ENCODE peak calls at places on chromosomes 1 and 21, in five cellular contexts. X, J, H, E and T are unnamed samples.

GRCh38 chr1:167250482-167250881 is 29.8 kb downstream of the POU2F1 start:
- DNase-seq in H (no peak), E (no peak), J (no peak), X (no peak), T (no peak)

GRCh38 chr1:17233675-17234074 is 15.2 kb upstream of the PADI3 start:
- DNase-seq in E (peak; percentile 78), H (no peak), X (peak; percentile 94), J (no peak), T (no peak)

GRCh38 chr1:182641561-182641960 is 37.4 kb upstream of the RGS16 start:
- DNase-seq in J (no peak), E (no peak), X (no peak), H (no peak), T (no peak)

GRCh38 chr1:218668151-218668550 is 323.0 kb downstream of the TGFB2 start:
- DNase-seq in X (no peak), E (no peak), J (no peak), H (no peak), T (no peak)

GRCh38 chr1:86356247-86356646 is 39.9 kb downstream of the ODF2L start:
- DNase-seq in X (peak; percentile 10), J (no peak), H (no peak), E (no peak), T (no peak)

GRCh38 chr1:159774465-159774864 is 6.3 kb upstream of the DUSP23 start:
- DNase-seq in E (no peak), J (no peak), H (no peak), X (no peak), T (no peak)

GRCh38 chr1:190478193-190479007 is 736 bp upstream of the BRINP3 start:
- DNase-seq in X (peak; percentile 37), H (no peak), J (no peak), E (peak; percentile 16), T (no peak)

GRCh38 chr1:206851611-206852010 is 13.8 kb upstream of the IL20 start:
- DNase-seq in E (no peak), J (no peak), X (peak; percentile 44), H (no peak), T (no peak)

GRCh38 chr1:6075747-6076146 is 30.1 kb downstream of the KCNAB2 start:
- DNase-seq in E (no peak), J (no peak), X (no peak), H (no peak), T (no peak)

GRCh38 chr1:175250027-175250426 is 57.5 kb upstream of the KIAA0040 start:
- DNase-seq in J (no peak), X (no peak), E (no peak), H (no peak), T (no peak)

GRCh38 chr1:21254335-21254951 is 35.8 kb downstream of the ECE1 start:
- DNase-seq in H (no peak), X (peak; percentile 33), E (peak; percentile 57), J (no peak), T (no peak)

GRCh38 chr1:103180660-103181059 is 72.3 kb upstream of the COL11A1 start:
- DNase-seq in H (no peak), X (peak; percentile 72), E (no peak), J (no peak), T (no peak)

GRCh38 chr1:94701796-94702439 is 118.2 kb upstream of the SLC44A3 start:
- DNase-seq in J (no peak), X (no peak), H (no peak), E (no peak), T (no peak)

GRCh38 chr1:3136532-3136931 is 67.5 kb downstream of the PRDM16 start:
- DNase-seq in E (no peak), J (no peak), X (no peak), H (no peak), T (no peak)

GRCh38 chr21:34073749-34074282 is 438 bp downstream of the MRPS6 start:
- DNase-seq in E (peak; percentile 66), J (no peak), X (no peak), H (peak; percentile 19), T (no peak)

GRCh38 chr1:90730247-90731022 is 13.3 kb upstream of the BARHL2 start:
- DNase-seq in H (peak; percentile 30), X (peak; percentile 9), E (no peak), J (no peak), T (no peak)

GRCh38 chr1:20069932-20070331 is at the start of gene PLA2G5:
- DNase-seq in E (peak; percentile 91), H (no peak), X (peak; percentile 18), J (no peak), T (no peak)

GRCh38 chr1:205355054-205355453 is 1.7 kb downstream of the KLHDC8A start:
- DNase-seq in J (no peak), X (no peak), E (no peak), H (no peak), T (no peak)

GRCh38 chr1:184160236-184160635 is 108.7 kb downstream of the TSEN15 start:
- DNase-seq in J (no peak), X (peak; percentile 90), H (no peak), E (no peak), T (no peak)

GRCh38 chr1:25538165-25538860 is 5.1 kb upstream of the LDLRAP1 start:
- DNase-seq in E (no peak), H (no peak), X (no peak), J (no peak), T (no peak)

GRCh38 chr21:41877901-41878830 is 978 bp downstream of the PRDM15 start:
- DNase-seq in H (peak; percentile 38), E (no peak), J (peak; percentile 17), X (peak; percentile 75), T (no peak)

DNA sequence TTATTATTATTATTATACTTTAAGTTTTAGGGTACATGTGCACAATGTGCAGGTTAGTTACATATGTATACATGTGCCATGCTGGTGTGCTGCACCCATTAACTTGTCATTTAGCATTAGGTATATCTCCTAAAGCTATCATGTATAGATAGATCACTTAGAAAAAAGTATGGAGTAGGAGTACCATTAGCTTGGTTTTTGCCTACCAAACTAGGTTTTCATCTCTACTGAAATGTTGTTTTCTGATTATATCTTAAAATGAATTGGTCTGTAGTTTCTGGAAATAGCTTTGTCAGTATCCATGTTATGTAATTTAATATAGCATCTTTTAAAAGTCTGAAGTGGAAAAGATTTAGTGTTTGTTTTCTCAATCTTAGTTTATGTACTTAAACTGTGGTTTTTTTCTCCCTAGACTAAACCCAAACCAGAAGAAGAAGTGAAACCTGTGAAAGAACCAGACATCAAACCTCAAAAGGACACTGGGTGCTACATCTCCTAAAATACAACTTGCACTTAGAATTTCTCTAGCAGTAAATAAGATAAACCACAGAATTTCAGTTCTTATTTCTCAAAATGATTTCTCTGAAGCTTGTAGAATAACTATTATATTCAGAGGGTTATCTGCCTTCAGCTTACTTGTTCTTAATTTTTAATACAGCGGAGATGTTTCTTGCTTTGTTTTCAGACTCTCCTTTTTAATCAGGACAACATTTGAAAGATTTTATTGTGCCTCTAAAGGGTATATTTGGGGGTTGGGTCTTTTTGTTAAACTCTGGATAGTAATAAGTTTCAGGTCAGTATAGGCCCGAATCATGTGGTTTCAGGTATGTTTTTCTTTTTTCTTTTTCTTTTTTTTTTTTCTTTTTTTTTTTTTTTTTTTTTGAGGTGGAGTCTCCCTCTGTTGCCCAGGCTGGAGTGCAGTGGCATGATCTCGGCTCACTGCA is 4.5 kb upstream of the FAM177B start:
- DNase-seq in X (no peak), H (no peak), E (no peak), J (no peak), T (no peak)
- H3K27ac ChIP-seq in X (no peak overlapping the region), H (no peak overlapping the region), E (no peak overlapping the region), J (no peak overlapping the region), T (no peak overlapping the region)

GRCh38 chr1:38474738-38475623 is 384.6 kb downstream of the RRAGC start:
- DNase-seq in H (no peak), J (no peak), X (no peak), E (no peak), T (no peak)
- H3K4me3 ChIP-seq in H (no peak overlapping the region), J (no peak overlapping the region), X (no peak overlapping the region), E (no peak overlapping the region), T (no peak overlapping the region)

GRCh38 chr1:26844389-26844788 is 17.9 kb downstream of the ZDHHC18 start:
- DNase-seq in H (no peak), J (no peak), E (no peak), X (no peak), T (no peak)

GRCh38 chr1:26838474-26839338 is 12.2 kb downstream of the ZDHHC18 start:
- DNase-seq in J (no peak), X (no peak), H (peak; percentile 53), E (no peak), T (no peak)

GRCh38 chr1:26839779-26840178 is 13.3 kb downstream of the ZDHHC18 start:
- DNase-seq in X (no peak), E (no peak), J (no peak), H (no peak), T (no peak)

GRCh38 chr1:26833432-26834405 is 7.2 kb downstream of the ZDHHC18 start:
- DNase-seq in X (no peak), E (peak; percentile 40), H (peak; percentile 91), J (peak; percentile 87), T (peak; percentile 96)

DNA sequence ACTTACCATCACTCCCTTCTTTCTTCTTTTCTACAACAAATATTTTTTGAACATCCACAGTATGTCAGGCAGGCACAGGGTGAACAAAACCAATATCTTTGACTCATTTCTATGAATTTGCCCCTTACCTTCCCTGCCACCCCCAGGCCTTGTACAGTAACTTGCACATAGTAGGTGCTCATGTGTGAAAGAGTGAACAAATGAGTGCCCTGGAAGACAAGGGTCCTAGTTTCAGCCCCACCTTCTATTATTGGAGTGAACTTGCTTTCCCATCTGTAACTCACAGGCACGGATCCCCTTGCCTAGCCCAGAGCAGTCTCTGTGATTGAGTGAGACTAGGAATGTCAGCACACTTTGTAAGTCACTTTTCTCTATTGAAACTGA is 12.8 kb downstream of the ZDHHC18 start:
- DNase-seq in X (no peak), E (no peak), H (no peak), J (no peak), T (no peak)
- H3K27ac ChIP-seq in X (no peak overlapping the region), E (peak overlapping the region; percentile 45), H (no peak overlapping the region), J (peak overlapping the region; percentile 45), T (peak overlapping the region; percentile 40)

GRCh38 chr1:32990887-32991286 is 26.3 kb upstream of the RNF19B start:
- DNase-seq in X (no peak), E (no peak), J (no peak), H (no peak), T (no peak)

GRCh38 chr1:32988665-32989064 is 24.1 kb upstream of the RNF19B start:
- DNase-seq in E (no peak), X (peak; percentile 94), H (no peak), J (no peak), T (no peak)

GRCh38 chr1:32991819-32992488 is 27.3 kb upstream of the RNF19B start:
- DNase-seq in J (no peak), E (no peak), H (no peak), X (no peak), T (no peak)

GRCh38 chr1:32991386-32991785 is 26.8 kb upstream of the RNF19B start:
- DNase-seq in J (no peak), E (no peak), X (no peak), H (no peak), T (no peak)

DNA sequence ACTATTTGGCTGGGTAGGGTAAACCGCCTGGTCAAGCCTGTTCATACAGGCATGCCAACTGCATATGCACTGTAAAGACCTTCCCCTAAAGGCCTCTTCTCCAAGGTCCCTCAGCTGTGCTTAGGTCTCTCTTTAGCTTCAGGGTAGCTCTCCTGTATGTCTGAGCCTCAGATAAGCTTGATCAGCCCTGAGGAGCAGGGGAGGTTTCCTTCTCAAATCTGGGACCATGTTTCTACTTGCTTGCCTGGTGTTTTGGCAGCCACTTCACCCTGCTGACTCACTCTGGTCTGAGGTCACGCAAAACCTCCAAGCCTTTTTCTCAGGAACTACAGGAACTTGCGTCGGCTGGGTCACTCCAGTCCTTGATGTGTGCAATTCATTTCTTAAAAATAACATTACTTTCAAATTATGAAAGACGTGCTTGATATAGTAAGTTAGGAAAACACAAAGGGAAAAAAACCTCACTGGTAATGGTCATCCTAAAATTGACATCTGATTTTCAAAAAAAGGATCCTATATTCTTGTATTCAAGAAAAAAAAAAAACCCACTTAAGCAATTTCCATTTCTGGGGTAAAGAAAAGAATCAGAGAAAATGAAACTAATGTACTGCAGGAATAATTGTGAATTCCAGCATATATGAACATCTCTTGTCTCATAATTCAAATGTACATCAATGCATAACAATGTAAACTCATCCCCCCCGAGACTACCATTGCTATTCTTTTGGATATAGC is 24.7 kb upstream of the RNF19B start:
- DNase-seq in X (peak; percentile 99), E (peak; percentile 86), H (peak; percentile 81), J (no peak), T (no peak)
- H3K4me3 ChIP-seq in X (no peak overlapping the region), E (no peak overlapping the region), H (no peak overlapping the region), J (no peak overlapping the region), T (no peak overlapping the region)